ENCODE peak calls at places on chromosome 4, in four cellular contexts. B is A549, Y is right atrium auricular region, E is substantia nigra. T is an unnamed sample.

GRCh38 chr4:101357751-101358150 is 10.4 kb upstream of the PPP3CA start:
- DNase-seq in E (no peak), B (no peak), Y (no peak), T (no peak)

GRCh38 chr4:143076723-143077122 is 108.0 kb upstream of the USP38 start:
- DNase-seq in B (no peak), E (no peak), Y (no peak), T (no peak)

GRCh38 chr4:124596811-124597210 is 115.7 kb downstream of the ANKRD50 start:
- DNase-seq in E (no peak), Y (no peak), B (no peak), T (no peak)

GRCh38 chr4:153223935-153224334 is 19.7 kb downstream of the TRIM2 start:
- DNase-seq in B (no peak), E (no peak), Y (no peak), T (no peak)

GRCh38 chr4:6602289-6602688 is 27.3 kb downstream of the MAN2B2 start:
- DNase-seq in B (no peak), E (no peak), Y (no peak), T (no peak)

GRCh38 chr4:108885211-108885610 is 122.4 kb upstream of the ETNPPL start:
- DNase-seq in B (no peak), Y (no peak), E (no peak), T (no peak)

GRCh38 chr4:142098900-142099299 is 462.5 kb downstream of the IL15 start:
- DNase-seq in Y (no peak), B (no peak), E (no peak), T (no peak)

GRCh38 chr4:160299608-160300007 is 1196.7 kb downstream of the RAPGEF2 start:
- DNase-seq in Y (no peak), B (no peak), E (no peak), T (no peak)

GRCh38 chr4:101328063-101328602 is 19.2 kb downstream of the PPP3CA start:
- DNase-seq in E (no peak), Y (no peak), B (no peak), T (no peak)

GRCh38 chr4:169070895-169071218 is 60.8 kb upstream of the CBR4 start:
- DNase-seq in Y (no peak), B (peak), E (no peak), T (no peak)

GRCh38 chr4:60822986-60823385 is 377.1 kb upstream of the ADGRL3 start:
- DNase-seq in B (no peak), Y (no peak), E (no peak), T (no peak)

GRCh38 chr4:157980158-157980557 is 192.7 kb downstream of the GASK1B start:
- DNase-seq in Y (no peak), B (no peak), E (no peak), T (no peak)

GRCh38 chr4:157983300-157983699 is 189.5 kb downstream of the GASK1B start:
- DNase-seq in B (no peak), E (no peak), Y (no peak), T (no peak)

GRCh38 chr4:157978680-157979361 is 194.0 kb downstream of the GASK1B start:
- DNase-seq in E (peak), B (peak), Y (no peak), T (no peak)

GRCh38 chr4:157984285-157984911 is 188.4 kb downstream of the GASK1B start:
- DNase-seq in B (no peak), Y (no peak), E (no peak), T (no peak)
- H3K27ac ChIP-seq in B (no peak), Y (no peak), E (no peak), T (no peak)

GRCh38 chr4:165248102-165248501 is 40.7 kb downstream of the KLHL2 start:
- DNase-seq in E (no peak), Y (no peak), B (no peak), T (no peak)
- H3K27ac ChIP-seq in E (no peak), Y (no peak), B (no peak), T (no peak)

DNA sequence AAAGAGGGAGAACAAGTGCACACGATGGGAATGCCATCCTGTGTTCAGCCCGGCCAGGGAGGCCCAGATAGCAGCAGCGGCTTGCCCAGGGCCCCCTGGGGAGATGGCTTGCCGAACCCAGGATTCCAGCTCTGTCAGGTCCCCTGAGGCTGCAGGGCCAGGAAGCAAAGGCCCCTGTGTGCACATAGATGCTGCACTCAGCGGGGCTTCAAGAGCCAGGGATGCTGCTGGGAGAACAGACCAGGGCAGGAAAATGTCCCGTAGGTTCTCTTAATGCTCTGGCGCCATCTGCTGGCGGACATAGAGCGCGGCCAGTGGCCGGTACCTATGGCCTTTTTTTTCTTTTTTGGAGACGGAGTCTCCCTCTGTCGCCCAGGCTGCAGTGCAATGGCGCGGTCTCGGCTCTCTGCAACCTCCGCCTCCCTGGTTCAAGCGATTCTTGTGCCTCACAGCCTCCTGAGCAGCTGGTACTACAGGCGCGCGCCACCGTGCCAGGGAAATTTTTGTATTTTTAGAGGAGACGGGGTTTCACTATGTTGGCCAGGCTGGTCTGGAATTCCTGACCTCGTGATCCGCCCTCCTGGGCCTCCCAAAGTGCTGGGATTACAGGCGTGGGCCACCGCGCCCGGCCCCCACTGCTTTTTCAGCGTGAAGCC is 22.4 kb downstream of the MED28 start:
- DNase-seq in Y (peak), B (peak), E (peak), T (no peak)
- H3K27ac ChIP-seq in Y (no peak), B (no peak), E (peak), T (no peak)

GRCh38 chr4:1247811-1248261 is 1.1 kb downstream of the CTBP1 start:
- DNase-seq in E (no peak), B (no peak), Y (peak), T (peak)

GRCh38 chr4:1244978-1245471 is 3.9 kb downstream of the CTBP1 start:
- DNase-seq in B (no peak), Y (no peak), E (no peak), T (no peak)

GRCh38 chr4:1245481-1246051 is 3.4 kb downstream of the CTBP1 start:
- DNase-seq in E (no peak), Y (no peak), B (no peak), T (no peak)

GRCh38 chr4:1246901-1247810 is 1.8 kb downstream of the CTBP1 start:
- DNase-seq in B (no peak), Y (no peak), E (no peak), T (no peak)

DNA sequence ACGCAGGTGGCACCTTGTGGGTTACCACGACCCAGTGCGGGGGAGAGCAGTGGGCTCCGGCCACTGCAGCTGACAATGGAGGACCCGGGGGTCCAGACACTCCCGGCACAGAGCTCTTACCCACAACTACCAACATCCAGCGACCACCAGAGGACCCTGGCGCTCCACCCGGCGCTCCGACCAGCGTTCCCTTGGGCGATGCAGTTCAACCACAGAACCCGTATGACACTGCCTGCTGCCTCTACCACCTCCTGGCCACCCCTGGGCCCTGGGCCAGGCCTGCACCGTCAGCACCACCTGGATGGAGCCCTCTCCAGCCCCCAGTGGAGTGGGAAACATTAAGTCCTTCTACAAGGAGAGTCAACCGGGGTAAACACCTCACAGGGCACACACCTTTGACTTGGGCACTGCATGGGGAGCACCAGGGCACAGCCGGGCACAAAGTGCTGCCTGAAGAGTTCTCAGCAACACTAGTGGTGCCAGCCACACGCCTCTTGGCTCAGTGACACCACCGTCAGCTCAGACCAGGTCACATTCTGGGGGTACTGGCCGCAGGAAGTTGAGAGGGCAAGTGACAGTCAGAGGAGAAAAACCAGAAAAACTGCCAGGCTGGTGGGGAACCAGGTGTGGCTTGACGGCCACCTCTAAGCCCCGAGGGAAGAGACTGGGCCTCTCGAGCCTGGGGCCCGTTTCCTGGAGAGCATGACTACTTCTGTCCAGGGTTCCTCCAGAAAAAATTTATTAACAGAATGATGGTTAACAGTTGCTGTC is 2.6 kb downstream of the CTBP1 start:
- DNase-seq in E (no peak), Y (no peak), B (no peak), T (peak)
- H3K27ac ChIP-seq in E (no peak), Y (peak), B (peak), T (peak)

GRCh38 chr4:40629401-40630334 is at the start of gene RBM47:
- DNase-seq in B (no peak), E (no peak), Y (no peak), T (no peak)
- H3K27ac ChIP-seq in B (peak), E (peak), Y (peak), T (peak)

GRCh38 chr4:39490322-39490721 is 31.5 kb downstream of the LIAS start:
- DNase-seq in E (no peak), B (no peak), Y (peak), T (no peak)
- H3K27ac ChIP-seq in E (no peak), B (no peak), Y (no peak), T (no peak)

DNA sequence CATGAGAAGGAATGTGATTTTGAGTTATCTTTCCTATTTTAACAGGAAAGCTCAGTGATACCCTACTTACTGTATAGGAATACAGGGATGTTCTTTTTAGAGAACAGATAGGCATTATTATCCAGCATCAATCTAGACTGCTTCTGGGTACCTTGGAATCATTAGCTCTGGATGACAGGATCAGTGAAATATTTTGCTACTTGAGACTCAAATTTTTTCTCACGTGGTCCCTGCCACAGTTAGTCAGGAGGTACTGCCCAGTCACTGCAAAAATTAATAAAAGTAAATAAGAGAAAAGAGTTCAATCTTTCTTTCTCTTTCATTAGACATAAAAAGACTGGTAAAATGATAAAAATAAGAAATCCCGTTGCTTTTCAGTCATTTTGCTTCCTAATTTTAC is 5.5 kb downstream of the ZNF827 start:
- DNase-seq in E (no peak), Y (no peak), B (no peak), T (no peak)
- H3K27ac ChIP-seq in E (no peak), Y (no peak), B (no peak), T (no peak)

GRCh38 chr4:3766791-3767561 is 791 bp downstream of the ADRA2C start:
- DNase-seq in Y (no peak), E (no peak), B (no peak), T (no peak)

GRCh38 chr4:3769642-3770184 is 3.5 kb downstream of the ADRA2C start:
- DNase-seq in Y (no peak), B (no peak), E (no peak), T (no peak)

GRCh38 chr4:3770323-3771166 is 4.4 kb downstream of the ADRA2C start:
- DNase-seq in Y (no peak), B (no peak), E (no peak), T (no peak)

GRCh38 chr4:3767569-3768288 is 1.5 kb downstream of the ADRA2C start:
- DNase-seq in B (no peak), Y (no peak), E (no peak), T (no peak)

GRCh38 chr4:3768842-3769641 is 2.9 kb downstream of the ADRA2C start:
- DNase-seq in Y (no peak), E (no peak), B (no peak), T (no peak)
- H3K27ac ChIP-seq in Y (no peak), E (no peak), B (no peak), T (no peak)